ENCODE peak calls at places on chromosome 7, in nine cellular contexts. K, Q, R, X, E, N, O, G and B are unnamed samples.

GRCh38 chr7:12389089-12389700 is 14.5 kb downstream of the VWDE start:
- DNase-seq in N (peak; percentile 24), G (peak; percentile 37), R (peak; percentile 55), K (no peak), Q (no peak), E (no peak), X (peak; percentile 34), O (peak; percentile 26), B (no peak)

GRCh38 chr7:50475340-50475739 is 25.2 kb upstream of the FIGNL1 start:
- DNase-seq in X (no peak), N (no peak), E (no peak), R (no peak), K (no peak), G (no peak), O (no peak), Q (no peak), B (no peak)

GRCh38 chr7:25633420-25633819 is 405.1 kb upstream of the NPVF start:
- DNase-seq in Q (no peak), O (no peak), X (no peak), G (no peak), N (no peak), R (no peak), E (no peak), K (no peak), B (no peak)

GRCh38 chr7:139566075-139566474 is 42.6 kb downstream of the CLEC2L start:
- DNase-seq in O (no peak), E (no peak), K (no peak), G (no peak), N (no peak), X (no peak), Q (no peak), R (no peak), B (no peak)

GRCh38 chr7:148697256-148697841 is 1.4 kb upstream of the CUL1 start:
- DNase-seq in Q (peak; percentile 25), G (peak; percentile 25), K (peak; percentile 41), X (no peak), N (no peak), O (peak; percentile 15), E (no peak), R (peak; percentile 44), B (peak; percentile 69)

GRCh38 chr7:47313564-47313963 is 268.3 kb downstream of the TNS3 start:
- DNase-seq in E (no peak), X (no peak), G (no peak), K (no peak), Q (no peak), R (no peak), N (peak; percentile 12), O (no peak), B (no peak)

GRCh38 chr7:92705831-92706230 is 115.6 kb upstream of the FAM133B start:
- DNase-seq in N (no peak), O (no peak), K (no peak), G (no peak), R (no peak), E (no peak), Q (no peak), X (no peak), B (no peak)

GRCh38 chr7:64655811-64656210 is 10.1 kb upstream of the ZNF107 start:
- DNase-seq in X (no peak), N (no peak), O (no peak), K (no peak), E (no peak), G (no peak), Q (peak; percentile 15), R (no peak), B (no peak)

GRCh38 chr7:27181795-27182275 is 3.2 kb downstream of the HOXA11 start:
- DNase-seq in G (peak; percentile 9), X (no peak), R (no peak), Q (no peak), O (peak; percentile 19), K (peak; percentile 47), N (peak; percentile 7), E (peak; percentile 51), B (peak; percentile 50)

GRCh38 chr7:25949672-25950487 is 202.1 kb upstream of the NFE2L3 start:
- DNase-seq in N (peak; percentile 73), E (peak; percentile 70), O (peak; percentile 65), X (no peak), G (peak; percentile 61), K (no peak), R (peak; percentile 16), Q (no peak), B (no peak)

GRCh38 chr7:20742913-20743312 is 43.8 kb downstream of the SP8 start:
- DNase-seq in E (no peak), N (no peak), G (no peak), X (no peak), R (no peak), K (no peak), Q (no peak), O (no peak), B (no peak)
- H3K4me1 ChIP-seq in E (no peaks in the 10 kb centered on the region), N (no peaks in the 10 kb centered on the region), G (no peaks in the 10 kb centered on the region), X (no peaks in the 10 kb centered on the region), R (no peaks in the 10 kb centered on the region), K (no peaks in the 10 kb centered on the region), Q (no peaks in the 10 kb centered on the region), O (no peaks in the 10 kb centered on the region), B (no peaks in the 10 kb centered on the region)

DNA sequence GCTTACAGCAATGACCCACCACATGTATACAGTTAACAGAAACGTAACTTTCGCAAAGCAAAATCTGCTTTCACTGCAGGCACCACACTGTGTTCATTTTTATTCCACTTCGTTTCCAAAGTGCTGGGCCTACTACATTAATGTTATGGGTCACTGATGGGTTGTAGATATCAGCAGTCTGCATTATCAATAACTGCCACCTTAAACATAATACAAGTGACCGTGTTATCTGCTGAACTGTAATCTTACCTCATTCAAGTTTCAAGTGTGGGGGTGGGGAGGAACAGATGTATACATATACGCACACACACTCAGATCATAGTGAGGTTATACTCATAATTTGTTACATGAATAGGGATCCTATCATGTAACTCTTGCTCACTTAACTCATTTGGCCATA is 21.1 kb downstream of the RNF32 start:
- DNase-seq in K (no peak), G (no peak), E (no peak), O (no peak), N (no peak), R (no peak), X (no peak), Q (no peak), B (no peak)
- H3K4me3 ChIP-seq in K (no peak overlapping the region), G (no peak overlapping the region), E (no peak overlapping the region), O (no peak overlapping the region), N (no peak overlapping the region), R (no peak overlapping the region), X (no peak overlapping the region), Q (no peak overlapping the region), B (no peak overlapping the region)

DNA sequence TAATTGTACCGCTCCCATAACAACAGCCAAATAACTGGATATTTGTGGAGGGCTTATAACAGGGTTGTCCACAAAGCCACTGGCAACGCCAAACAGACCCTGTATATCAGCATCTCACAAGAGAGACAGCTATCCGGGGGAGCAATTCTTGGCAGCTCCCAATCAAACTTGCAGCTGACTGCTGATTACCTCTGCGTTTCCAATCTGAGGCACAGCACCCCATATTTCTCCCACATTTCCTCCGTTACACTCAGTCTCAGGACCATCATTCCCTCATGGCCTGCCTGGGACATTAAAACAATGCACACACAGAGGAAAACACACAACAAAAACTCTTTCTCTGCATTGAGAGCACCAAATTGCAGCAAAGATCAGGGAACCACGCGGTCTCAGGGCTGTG is 67.8 kb upstream of the SDK1 start:
- DNase-seq in O (no peak), Q (no peak), R (no peak), E (no peak), X (no peak), N (no peak), K (no peak), G (no peak), B (no peak)
- H3K4me1 ChIP-seq in O (no peaks in the 10 kb centered on the region), Q (no peaks in the 10 kb centered on the region), R (no peaks in the 10 kb centered on the region), E (no peaks in the 10 kb centered on the region), X (no peaks in the 10 kb centered on the region), N (no peaks in the 10 kb centered on the region), K (no peaks in the 10 kb centered on the region), G (no peaks in the 10 kb centered on the region), B (peaks cover 22% of the 10 kb centered on the region)

DNA sequence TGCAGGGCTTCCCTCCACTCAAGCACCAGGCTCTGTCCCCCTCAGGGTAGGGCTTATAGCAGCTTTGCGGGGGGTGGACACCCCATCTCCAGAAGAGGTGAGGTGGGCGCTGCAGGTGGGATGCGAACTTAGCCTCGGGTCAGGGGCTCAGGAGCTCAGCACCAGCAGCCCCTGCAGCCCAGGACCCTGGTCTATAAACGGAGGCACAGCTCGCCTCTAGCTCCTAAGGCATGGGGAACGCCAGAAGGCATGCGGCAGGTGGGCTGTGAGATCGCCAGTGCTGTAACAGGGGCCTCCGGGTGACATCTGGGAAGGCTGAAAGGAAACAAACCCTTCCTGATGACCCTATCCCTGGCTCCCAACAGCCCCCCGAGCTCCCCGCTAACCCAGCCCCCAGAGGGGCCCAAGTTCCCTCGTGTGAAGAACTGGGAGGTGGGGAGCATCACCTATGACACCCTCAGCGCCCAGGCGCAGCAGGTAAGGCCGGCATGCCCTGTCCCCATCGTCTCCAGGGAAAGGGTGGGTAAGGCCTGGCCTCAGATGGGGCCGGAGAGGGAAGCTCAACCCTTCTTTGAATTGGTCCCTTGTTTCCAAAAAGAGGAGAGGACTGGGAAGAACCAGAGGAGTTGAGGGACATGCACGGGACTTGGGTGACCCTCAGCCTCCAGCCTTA is 4.2 kb downstream of the NOS3 start:
- DNase-seq in N (no peak), G (no peak), R (no peak), X (no peak), E (no peak), O (no peak), Q (no peak), K (no peak), B (no peak)
- H3K4me3 ChIP-seq in N (no peak overlapping the region), G (no peak overlapping the region), R (no peak overlapping the region), X (no peak overlapping the region), E (peak overlapping the region; percentile 51), O (no peak overlapping the region), Q (peak overlapping the region; percentile 19), K (no peak overlapping the region), B (no peak overlapping the region)